ENCODE peak calls at places on chromosomes 6 and 20, in seven cellular contexts. K is GM12864, Q is cardiac muscle cell, I is Calu3, C is AG04450, V is pancreas, T is IMR-90. F is an unnamed sample.

GRCh38 chr6:10441004-10441654 is 26.3 kb upstream of the TFAP2A start:
- DNase-seq in K (no peak), Q (peak; percentile 92), I (peak; percentile 75), C (peak; percentile 53), V (no peak), T (peak; percentile 87), F (peak; percentile 91)

GRCh38 chr20:44309763-44310663 is 989 bp downstream of the FITM2 start:
- DNase-seq in K (no peak), Q (peak; percentile 91), I (no peak), C (peak; percentile 26), V (no peak), T (peak; percentile 58), F (peak; percentile 70)

GRCh38 chr6:33163540-33163939 is 28.7 kb downstream of the COL11A2 start:
- DNase-seq in K (no peak), Q (no peak), I (no peak), C (no peak), V (no peak), T (no peak), F (no peak)

GRCh38 chr6:3520541-3521220 is 63.8 kb upstream of the SLC22A23 start:
- DNase-seq in K (no peak), Q (peak; percentile 46), I (no peak), C (no peak), V (no peak), T (peak; percentile 31), F (peak; percentile 55)

GRCh38 chr6:24401458-24401857 is 1.3 kb upstream of the MRS2 start:
- DNase-seq in K (no peak), Q (no peak), I (no peak), C (no peak), V (no peak), T (no peak), F (no peak)

GRCh38 chr6:21846541-21847451 is 253.2 kb downstream of the SOX4 start:
- DNase-seq in K (no peak), Q (no peak), I (peak; percentile 76), C (no peak), V (no peak), T (peak; percentile 37), F (no peak)

GRCh38 chr20:10843161-10843711 is 169.4 kb upstream of the JAG1 start:
- DNase-seq in K (no peak), Q (no peak), I (no peak), C (no peak), V (no peak), T (peak; percentile 33), F (no peak)

GRCh38 chr6:1170793-1171192 is 141.1 kb upstream of the FOXQ1 start:
- DNase-seq in K (no peak), Q (peak; percentile 19), I (no peak), C (no peak), V (no peak), T (no peak), F (no peak)

GRCh38 chr6:40910260-40910893 is 128.6 kb downstream of the UNC5CL start:
- DNase-seq in K (no peak), Q (no peak), I (no peak), C (no peak), V (no peak), T (no peak), F (no peak)

GRCh38 chr6:75735491-75736186 is 13.4 kb upstream of the MYO6 start:
- DNase-seq in K (no peak), Q (peak; percentile 22), I (peak; percentile 40), C (no peak), V (peak; percentile 21), T (peak; percentile 28), F (peak; percentile 30)

GRCh38 chr6:91097316-91097878 is 510.5 kb upstream of the MAP3K7 start:
- DNase-seq in K (no peak), Q (peak; percentile 71), I (no peak), C (no peak), V (no peak), T (no peak), F (no peak)

GRCh38 chr6:12494161-12494560 is 204.0 kb downstream of the EDN1 start:
- DNase-seq in K (no peak), Q (no peak), I (no peak), C (no peak), V (no peak), T (no peak), F (no peak)

GRCh38 chr20:58251979-58252591 is 23.6 kb upstream of the ANKRD60 start:
- DNase-seq in K (no peak), Q (peak; percentile 86), I (peak; percentile 58), C (peak; percentile 74), V (no peak), T (peak; percentile 96), F (peak; percentile 85)

GRCh38 chr6:26329763-26330511 is 35.1 kb upstream of the BTN3A2 start:
- DNase-seq in K (no peak), Q (peak; percentile 57), I (peak; percentile 76), C (no peak), V (no peak), T (peak; percentile 68), F (peak; percentile 39)

GRCh38 chr20:46400253-46400652 is 6.2 kb downstream of the ELMO2 start:
- DNase-seq in K (no peak), Q (peak; percentile 90), I (no peak), C (peak; percentile 27), V (no peak), T (peak; percentile 80), F (peak; percentile 82)

GRCh38 chr6:43060034-43060754 is 763 bp downstream of the KLC4 start:
- DNase-seq in K (no peak), Q (peak; percentile 9), I (peak; percentile 55), C (no peak), V (peak; percentile 72), T (no peak), F (no peak)

GRCh38 chr6:43060755-43061633 is 1.6 kb downstream of the KLC4 start:
- DNase-seq in K (no peak), Q (no peak), I (no peak), C (no peak), V (no peak), T (no peak), F (no peak)

GRCh38 chr6:43058511-43058910 is 723 bp downstream of the MRPL2 start:
- DNase-seq in K (no peak), Q (no peak), I (no peak), C (no peak), V (no peak), T (no peak), F (no peak)

GRCh38 chr6:43061861-43062260 is 2.4 kb downstream of the KLC4 start:
- DNase-seq in K (no peak), Q (no peak), I (no peak), C (no peak), V (no peak), T (peak; percentile 44), F (no peak)

GRCh38 chr6:43059168-43060033 is at the start of the genes KLC4 and MRPL2:
- DNase-seq in K (peak; percentile 96), Q (peak; percentile 99), I (peak; percentile 99), C (peak; percentile 93), V (peak; percentile 98), T (peak; percentile 98), F (peak; percentile 98)
- TF ChIP-seq CTCF in K (no peak), Q (no peak), I (no peak), C (no peak), V (no peak), T (no peak), F (no peak)

DNA sequence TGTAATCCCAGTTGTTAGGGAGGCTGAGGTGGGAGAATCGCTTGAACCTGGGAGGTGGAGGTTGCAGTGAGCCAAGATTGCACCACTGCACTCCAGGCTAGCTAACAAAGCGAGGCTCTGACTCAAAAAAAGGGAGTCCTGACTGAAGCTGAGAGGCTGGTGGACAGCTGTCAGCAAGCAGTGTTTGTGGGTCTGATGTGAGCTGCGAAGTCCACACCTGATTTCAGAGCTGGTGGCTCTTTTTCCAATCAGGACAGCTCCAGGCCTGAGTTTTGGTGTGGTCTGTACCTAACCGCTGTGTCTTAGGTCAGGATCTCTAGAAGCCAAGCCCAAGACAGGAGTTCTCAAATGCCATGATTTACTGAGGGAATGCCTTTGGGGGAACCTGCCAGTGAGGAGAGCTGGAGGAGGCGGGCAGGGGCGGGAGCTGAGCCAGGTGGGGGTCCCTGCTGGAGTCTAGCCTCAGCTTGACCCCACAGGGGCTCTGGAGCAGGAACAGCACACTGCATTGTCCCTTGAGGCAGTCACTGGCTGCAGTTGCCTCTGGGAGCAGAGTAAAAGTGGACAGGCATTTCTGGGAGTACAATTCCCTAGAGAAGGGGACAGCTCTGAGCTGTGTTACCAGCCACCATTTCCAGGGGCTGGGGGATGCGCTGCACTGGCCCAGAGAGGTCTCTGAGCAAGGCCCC is 5.0 kb downstream of the GFRA4 start:
- DNase-seq in K (no peak), Q (no peak), I (no peak), C (no peak), V (no peak), T (no peak), F (no peak)
- TF ChIP-seq CTCF in K (no peak), Q (no peak), I (no peak), C (no peak), V (no peak), T (no peak), F (no peak)

GRCh38 chr6:110633731-110634130 is 157.3 kb upstream of the SLC22A16 start:
- DNase-seq in K (no peak), Q (no peak), I (no peak), C (no peak), V (no peak), T (no peak), F (no peak)

GRCh38 chr6:110629153-110629552 is 152.7 kb upstream of the SLC22A16 start:
- DNase-seq in K (no peak), Q (no peak), I (no peak), C (no peak), V (no peak), T (no peak), F (no peak)

GRCh38 chr6:110636776-110637175 is 160.4 kb upstream of the SLC22A16 start:
- DNase-seq in K (no peak), Q (no peak), I (no peak), C (no peak), V (no peak), T (no peak), F (no peak)

DNA sequence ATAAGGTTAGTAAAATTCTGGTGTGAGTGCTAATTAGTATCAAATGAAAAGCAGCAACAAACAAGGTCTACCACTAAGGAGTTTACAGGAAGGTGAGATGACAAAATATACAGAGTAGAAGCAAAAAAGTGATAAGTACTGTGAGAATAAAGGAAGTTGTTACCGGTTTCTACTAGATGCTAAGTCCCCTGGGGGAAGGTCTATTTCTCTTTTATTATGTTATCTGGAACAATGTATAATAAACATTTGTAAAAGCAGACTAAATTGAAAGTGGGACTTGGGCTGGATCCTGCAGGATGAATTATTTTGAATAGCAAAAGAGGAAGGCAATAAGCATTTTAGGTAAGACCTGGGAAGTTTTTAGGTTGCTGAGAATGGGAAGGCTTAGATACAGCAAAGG is 158.7 kb upstream of the SLC22A16 start:
- DNase-seq in K (no peak), Q (no peak), I (no peak), C (no peak), V (no peak), T (no peak), F (no peak)
- TF ChIP-seq CTCF in K (no peak), Q (no peak), I (no peak), C (no peak), V (no peak), T (no peak), F (no peak)

DNA sequence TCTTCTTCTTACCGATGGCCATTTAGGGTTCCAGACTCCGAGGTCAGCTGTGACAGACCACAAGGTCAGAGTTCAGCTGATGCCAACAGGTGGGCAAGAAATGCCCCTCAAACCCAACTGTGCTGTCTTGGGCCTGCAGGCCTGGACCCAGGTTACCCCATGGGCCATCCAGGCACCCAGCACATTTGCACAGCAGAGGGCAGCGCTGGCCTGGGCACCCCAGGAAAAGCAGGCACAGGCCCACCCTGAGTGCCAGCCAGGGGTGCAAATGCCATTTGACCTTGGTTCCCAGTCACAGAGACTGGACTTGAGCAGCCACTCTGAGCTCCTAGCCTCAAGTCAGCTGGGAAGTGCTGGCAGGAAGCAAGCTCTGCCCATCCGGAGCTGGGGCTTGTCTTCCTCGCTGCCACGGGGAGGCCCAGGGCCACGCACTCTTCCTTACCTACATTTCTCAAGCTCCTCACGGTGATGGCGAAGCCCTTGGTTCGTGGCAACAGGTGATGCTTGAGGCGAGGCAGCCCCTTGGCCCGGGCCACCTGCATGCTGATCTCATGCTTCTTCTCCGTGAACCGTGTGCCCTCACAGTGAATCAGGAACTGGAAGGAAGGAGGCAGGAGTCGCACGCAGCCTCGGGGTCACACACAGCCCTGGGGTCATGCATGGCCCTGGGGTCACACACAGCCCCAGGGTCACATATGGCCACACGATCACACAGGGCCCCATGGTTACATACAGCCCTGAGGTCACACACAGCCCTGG is 120.8 kb downstream of the AGPAT4 start:
- DNase-seq in K (no peak), Q (peak; percentile 14), I (peak; percentile 33), C (no peak), V (no peak), T (no peak), F (no peak)
- TF ChIP-seq CTCF in K (peak; percentile 41), Q (peak; percentile 58), I (peak; percentile 49), C (peak; percentile 56), V (no peak), T (peak; percentile 39), F (peak; percentile 60)